ENCODE peak calls at places on chromosomes 16 and 17, in five cellular contexts. P is BJ; E is CD8-positive, alpha-beta T cell; F is CD4-positive, alpha-beta T cell; X is RWPE1. J is an unnamed sample.

GRCh38 chr16:81823111-81823510 is 44.0 kb downstream of the PLCG2 start:
- DNase-seq in P (no peak), E (no peak), F (no peak), X (no peak), J (no peak)

GRCh38 chr16:72471317-72471716 is 299.4 kb upstream of the PMFBP1 start:
- DNase-seq in P (no peak), E (no peak), F (no peak), X (no peak), J (no peak)

GRCh38 chr16:569445-570254 is at the start of gene PIGQ:
- DNase-seq in P (no peak), E (peak; percentile 59), F (peak; percentile 47), X (peak; percentile 67), J (peak; percentile 44)

GRCh38 chr16:4749700-4750257 is 15.4 kb downstream of the DNAAF8 start:
- DNase-seq in P (no peak), E (no peak), F (no peak), X (no peak), J (no peak)

GRCh38 chr17:67400193-67400592 is 23.1 kb downstream of the PITPNC1 start:
- DNase-seq in P (no peak), E (no peak), F (no peak), X (no peak), J (no peak)

GRCh38 chr17:45320931-45321461 is 4.2 kb upstream of the MAP3K14 start:
- DNase-seq in P (peak; percentile 99), E (no peak), F (no peak), X (peak; percentile 86), J (no peak)

GRCh38 chr16:52069866-52070265 is 477.1 kb downstream of the TOX3 start:
- DNase-seq in P (no peak), E (no peak), F (no peak), X (peak; percentile 34), J (no peak)

GRCh38 chr16:81497690-81498089 is 53.1 kb downstream of the CMIP start:
- DNase-seq in P (no peak), E (no peak), F (no peak), X (no peak), J (no peak)

GRCh38 chr17:21129023-21129681 is 2.4 kb downstream of the DHRS7B start:
- DNase-seq in P (no peak), E (no peak), F (no peak), X (no peak), J (no peak)

GRCh38 chr17:60160829-60161501 is 11.2 kb downstream of the CA4 start:
- DNase-seq in P (no peak), E (no peak), F (no peak), X (no peak), J (no peak)

GRCh38 chr17:59561042-59561441 is 4.4 kb upstream of the DHX40 start:
- DNase-seq in P (no peak), E (no peak), F (no peak), X (no peak), J (no peak)

GRCh38 chr17:43312011-43312410 is 78.2 kb upstream of the RNU2-1 start:
- DNase-seq in P (no peak), E (no peak), F (no peak), X (no peak), J (no peak)

GRCh38 chr17:1229354-1229890 is 40.8 kb upstream of the BHLHA9 start:
- DNase-seq in P (no peak), E (peak; percentile 45), F (no peak), X (no peak), J (peak; percentile 30)

GRCh38 chr17:9522074-9522473 is 53.5 kb downstream of the STX8 start:
- DNase-seq in P (no peak), E (no peak), F (no peak), X (peak; percentile 34), J (no peak)

GRCh38 chr16:1042776-1043349 is 29.7 kb upstream of the SSTR5 start:
- DNase-seq in P (no peak), E (no peak), F (no peak), X (no peak), J (no peak)

GRCh38 chr17:57889892-57890856 is 40.3 kb upstream of the MRPS23 start:
- DNase-seq in P (no peak), E (no peak), F (no peak), X (peak; percentile 87), J (no peak)

GRCh38 chr17:40452921-40453378 is 9.7 kb downstream of the IGFBP4 start:
- DNase-seq in P (no peak), E (no peak), F (no peak), X (peak; percentile 59), J (no peak)

GRCh38 chr17:50269477-50270429 is 4.5 kb upstream of the TMEM92 start:
- DNase-seq in P (no peak), E (peak; percentile 54), F (peak; percentile 41), X (peak; percentile 62), J (no peak)

GRCh38 chr17:13107726-13108235 is 90.0 kb upstream of the ELAC2 start:
- DNase-seq in P (no peak), E (no peak), F (no peak), X (no peak), J (no peak)

GRCh38 chr17:77451271-77451893 is 310.6 kb downstream of the SEC14L1 start:
- DNase-seq in P (no peak), E (peak; percentile 80), F (peak; percentile 53), X (no peak), J (peak; percentile 87)

GRCh38 chr16:75074920-75075687 is 41.5 kb downstream of the LDHD start:
- DNase-seq in P (no peak), E (peak; percentile 84), F (peak; percentile 80), X (no peak), J (no peak)

GRCh38 chr16:4679156-4679853 is 14.1 kb upstream of the NUDT16L1 start:
- DNase-seq in P (no peak), E (no peak), F (no peak), X (no peak), J (no peak)

GRCh38 chr16:34078697-34079096 is 619.3 kb downstream of the TP53TG3F start:
- DNase-seq in P (no peak), E (no peak), F (no peak), X (no peak), J (no peak)

GRCh38 chr17:77691216-77692085 is 267.1 kb upstream of the TNRC6C start:
- DNase-seq in P (no peak), E (no peak), F (no peak), X (no peak), J (no peak)

GRCh38 chr16:48682971-48683370 is 73.0 kb upstream of the N4BP1 start:
- DNase-seq in P (no peak), E (no peak), F (no peak), X (no peak), J (no peak)

GRCh38 chr17:39351508-39351907 is 49.9 kb downstream of the FBXL20 start:
- DNase-seq in P (no peak), E (no peak), F (no peak), X (no peak), J (no peak)

GRCh38 chr16:75931043-75931442 is 204.8 kb upstream of the CPHXL start:
- DNase-seq in P (no peak), E (no peak), F (no peak), X (peak; percentile 37), J (no peak)

GRCh38 chr17:81910840-81911276 is 341 bp downstream of the PCYT2 start:
- DNase-seq in P (no peak), E (peak; percentile 32), F (no peak), X (no peak), J (no peak)

GRCh38 chr17:81909966-81910839 is 996 bp downstream of the PCYT2 start:
- DNase-seq in P (no peak), E (no peak), F (no peak), X (no peak), J (peak; percentile 45)

GRCh38 chr17:81912441-81913309 is 1.5 kb upstream of the PCYT2 start:
- DNase-seq in P (no peak), E (no peak), F (no peak), X (peak; percentile 75), J (no peak)

GRCh38 chr17:81911969-81912368 is 770 bp upstream of the PCYT2 start:
- DNase-seq in P (no peak), E (no peak), F (no peak), X (no peak), J (no peak)

DNA sequence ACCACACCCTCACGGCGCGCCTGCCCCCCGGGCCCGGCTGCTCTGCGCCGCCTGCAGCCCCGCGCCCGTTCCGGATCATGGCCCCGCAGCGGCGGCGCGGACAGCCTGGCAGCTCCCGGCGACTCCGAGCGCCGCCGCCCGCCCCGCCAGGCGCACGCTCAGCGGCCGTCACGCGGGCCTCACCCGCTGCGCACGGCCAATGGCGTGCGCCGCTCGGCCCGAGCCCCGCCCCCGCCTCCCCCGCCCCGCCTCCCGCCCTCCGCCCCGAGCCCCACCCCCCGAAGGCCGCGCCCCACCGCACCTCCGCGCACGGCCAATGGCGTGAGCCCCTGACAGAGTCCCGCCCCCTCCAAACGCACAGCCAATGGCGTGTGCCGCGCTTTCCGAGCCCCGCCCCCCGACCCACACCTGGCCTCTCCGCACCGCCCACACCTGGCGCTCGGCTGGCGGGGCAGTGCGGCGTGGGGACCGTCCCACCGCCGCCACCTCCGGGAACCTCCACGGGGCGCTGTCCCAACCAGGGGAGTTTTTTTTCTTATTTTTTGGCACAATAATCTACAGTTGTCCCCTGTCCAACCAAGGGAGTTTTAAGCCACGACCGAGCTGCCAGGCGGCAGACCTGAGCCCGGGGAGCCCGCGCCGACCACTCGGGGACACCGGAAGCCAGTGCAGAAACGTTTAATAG is at the start of gene PCYT2:
- DNase-seq in P (no peak), E (peak; percentile 89), F (peak; percentile 89), X (peak; percentile 98), J (peak; percentile 91)
- TF ChIP-seq CTCF in P (no peak), E (no peak), F (no peak), X (no peak), J (peak; percentile 52)

GRCh38 chr16:85917012-85917411 is 18.1 kb downstream of the IRF8 start:
- DNase-seq in P (no peak), E (no peak), F (no peak), X (no peak), J (no peak)
- TF ChIP-seq CTCF in P (no peak), E (no peak), F (no peak), X (no peak), J (peak; percentile 25)

GRCh38 chr17:17871913-17872312 is 35.1 kb upstream of the SREBF1 start:
- DNase-seq in P (no peak), E (no peak), F (no peak), X (no peak), J (no peak)

GRCh38 chr17:17872468-17873345 is 35.9 kb upstream of the SREBF1 start:
- DNase-seq in P (no peak), E (no peak), F (no peak), X (no peak), J (no peak)

GRCh38 chr17:17873450-17873991 is 36.7 kb upstream of the SREBF1 start:
- DNase-seq in P (no peak), E (no peak), F (no peak), X (no peak), J (no peak)

GRCh38 chr17:17868637-17869522 is 32.1 kb upstream of the SREBF1 start:
- DNase-seq in P (no peak), E (no peak), F (no peak), X (no peak), J (no peak)

DNA sequence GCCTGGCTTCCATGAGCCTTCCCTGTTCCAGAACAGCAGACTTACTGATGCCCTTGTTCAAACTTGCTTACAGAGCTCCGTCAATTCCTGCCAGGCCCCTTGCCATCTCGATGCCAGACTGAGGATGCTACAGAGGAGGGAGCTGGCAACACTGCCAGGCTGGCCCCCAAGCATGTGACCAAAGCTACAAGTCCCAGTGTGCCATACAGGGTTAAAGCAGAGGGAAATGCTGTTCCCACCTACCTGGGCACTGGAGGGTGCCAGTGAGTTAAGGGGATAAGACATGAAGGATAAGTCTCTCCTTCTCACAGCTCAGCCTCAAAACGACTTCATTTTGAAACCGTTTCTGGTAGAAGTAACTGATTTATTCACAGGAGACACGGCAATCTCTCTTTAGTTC is 33.5 kb upstream of the SREBF1 start:
- DNase-seq in P (no peak), E (no peak), F (no peak), X (no peak), J (no peak)
- TF ChIP-seq CTCF in P (no peak), E (no peak), F (no peak), X (no peak), J (no peak)

GRCh38 chr17:69677130-69677529 is 262.6 kb downstream of the MAP2K6 start:
- DNase-seq in P (no peak), E (no peak), F (no peak), X (no peak), J (no peak)
- TF ChIP-seq CTCF in P (no peak), E (no peak), F (no peak), X (no peak), J (no peak)

J was measured in progenitor cell of endocrine pancreas.